ENCODE peak calls at places on chromosome 5, in five cellular contexts. S, N, W, A and R are unnamed samples.
A peak's percentile ranks its signal among the peaks of the same experiment; 100 is the strongest.

GRCh38 chr5:181052928-181053759 is 13.1 kb downstream of the BTNL9 start:
- DNase-seq in S (peak; percentile 20), N (peak; percentile 56), W (peak; percentile 62), A (no peak), R (peak; percentile 45)

GRCh38 chr5:78243639-78244038 is 50.9 kb downstream of the AP3B1 start:
- DNase-seq in S (peak; percentile 27), N (no peak), W (no peak), A (peak; percentile 88), R (no peak)

GRCh38 chr5:18805376-18805775 is 1171.1 kb downstream of the TAF11L14 start:
- DNase-seq in S (no peak), N (no peak), W (no peak), A (no peak), R (no peak)

GRCh38 chr5:119355636-119356383 is at the start of gene TNFAIP8:
- DNase-seq in S (peak; percentile 69), N (peak; percentile 61), W (peak; percentile 74), A (peak; percentile 70), R (peak; percentile 75)

GRCh38 chr5:28807230-28807629 is 1768.8 kb upstream of the CDH9 start:
- DNase-seq in S (peak; percentile 56), N (no peak), W (no peak), A (no peak), R (no peak)

GRCh38 chr5:137834498-137834897 is 33.2 kb upstream of the MYOT start:
- DNase-seq in S (peak; percentile 36), N (no peak), W (no peak), A (no peak), R (no peak)

GRCh38 chr5:158456756-158457155 is 597.8 kb upstream of the CLINT1 start:
- DNase-seq in S (peak; percentile 71), N (no peak), W (no peak), A (peak; percentile 94), R (no peak)

GRCh38 chr5:110413856-110414255 is 312.6 kb downstream of the TMEM232 start:
- DNase-seq in S (no peak), N (no peak), W (no peak), A (no peak), R (no peak)

GRCh38 chr5:83417884-83418283 is 53.7 kb upstream of the VCAN start:
- DNase-seq in S (no peak), N (no peak), W (no peak), A (no peak), R (no peak)

GRCh38 chr5:6222121-6222520 is 156.2 kb downstream of the MED10 start:
- DNase-seq in S (no peak), N (no peak), W (no peak), A (no peak), R (no peak)

GRCh38 chr5:84393969-84394368 is 9.3 kb upstream of the EDIL3 start:
- DNase-seq in S (peak; percentile 89), N (no peak), W (no peak), A (peak; percentile 88), R (no peak)

GRCh38 chr5:14008819-14009311 is 64.4 kb upstream of the DNAH5 start:
- DNase-seq in S (peak; percentile 96), N (no peak), W (no peak), A (peak; percentile 85), R (no peak)

GRCh38 chr5:1182633-1183423 is 18.6 kb upstream of the SLC6A19 start:
- DNase-seq in S (no peak), N (peak; percentile 86), W (no peak), A (no peak), R (peak; percentile 74)

GRCh38 chr5:6710078-6710477 is 3.2 kb upstream of the TENT4A start:
- DNase-seq in S (peak; percentile 64), N (no peak), W (no peak), A (no peak), R (no peak)

GRCh38 chr5:61706751-61707150 is 374.7 kb downstream of the ZSWIM6 start:
- DNase-seq in S (no peak), N (no peak), W (no peak), A (no peak), R (no peak)

GRCh38 chr5:181224390-181225234 is 1.5 kb downstream of the TRIM41 start:
- DNase-seq in S (no peak), N (peak; percentile 53), W (no peak), A (no peak), R (peak; percentile 31)

GRCh38 chr5:127586811-127587210 is 62.1 kb upstream of the CTXN3 start:
- DNase-seq in S (no peak), N (no peak), W (no peak), A (no peak), R (no peak)

GRCh38 chr5:127588368-127588767 is 60.5 kb upstream of the CTXN3 start:
- DNase-seq in S (no peak), N (no peak), W (no peak), A (no peak), R (no peak)

GRCh38 chr5:127585661-127586060 is 63.2 kb upstream of the CTXN3 start:
- DNase-seq in S (no peak), N (no peak), W (no peak), A (no peak), R (no peak)

GRCh38 chr5:127587246-127587917 is 61.5 kb upstream of the CTXN3 start:
- DNase-seq in S (no peak), N (no peak), W (no peak), A (no peak), R (no peak)

DNA sequence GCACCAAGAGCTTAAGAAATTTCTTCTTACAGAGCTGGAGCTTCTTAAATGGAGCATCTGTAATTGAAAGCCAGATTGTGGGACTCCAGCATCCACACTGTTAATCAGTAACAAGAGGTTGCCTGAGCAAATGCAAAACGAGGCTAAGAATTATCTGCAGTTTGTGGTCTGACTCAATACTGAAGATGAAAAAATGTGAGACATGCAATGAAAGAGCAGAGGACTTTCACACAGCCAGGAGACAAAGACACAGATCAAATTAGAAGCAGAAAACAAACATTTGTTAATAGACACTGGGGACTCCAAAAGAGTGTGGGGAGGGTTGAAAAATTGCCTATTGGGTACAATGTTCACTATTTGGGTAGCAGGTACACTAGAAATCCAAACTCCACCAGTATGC is 62.5 kb upstream of the CTXN3 start:
- DNase-seq in S (no peak), N (no peak), W (no peak), A (no peak), R (no peak)
- TF ChIP-seq CTCF in S (no peak), N (no peak), W (no peak), A (no peak), R (no peak)

GRCh38 chr5:76718381-76718832 is 2.5 kb downstream of the F2R start:
- DNase-seq in S (no peak), N (no peak), W (no peak), A (peak; percentile 62), R (no peak)
- H3K4me3 ChIP-seq in S (no peak overlapping the region), N (peak overlapping the region; percentile 94), W (no peak overlapping the region), A (peak overlapping the region; percentile 89), R (no peak overlapping the region)

GRCh38 chr5:35919191-35919590 is 19.2 kb downstream of the CAPSL start:
- DNase-seq in S (peak; percentile 88), N (no peak), W (no peak), A (peak; percentile 95), R (no peak)
- H3K9me3 ChIP-seq in S (no peaks in the 10 kb centered on the region), N (no peaks in the 10 kb centered on the region), W (no peaks in the 10 kb centered on the region), A (peaks cover 4% of the 10 kb centered on the region), R (no peaks in the 10 kb centered on the region)

DNA sequence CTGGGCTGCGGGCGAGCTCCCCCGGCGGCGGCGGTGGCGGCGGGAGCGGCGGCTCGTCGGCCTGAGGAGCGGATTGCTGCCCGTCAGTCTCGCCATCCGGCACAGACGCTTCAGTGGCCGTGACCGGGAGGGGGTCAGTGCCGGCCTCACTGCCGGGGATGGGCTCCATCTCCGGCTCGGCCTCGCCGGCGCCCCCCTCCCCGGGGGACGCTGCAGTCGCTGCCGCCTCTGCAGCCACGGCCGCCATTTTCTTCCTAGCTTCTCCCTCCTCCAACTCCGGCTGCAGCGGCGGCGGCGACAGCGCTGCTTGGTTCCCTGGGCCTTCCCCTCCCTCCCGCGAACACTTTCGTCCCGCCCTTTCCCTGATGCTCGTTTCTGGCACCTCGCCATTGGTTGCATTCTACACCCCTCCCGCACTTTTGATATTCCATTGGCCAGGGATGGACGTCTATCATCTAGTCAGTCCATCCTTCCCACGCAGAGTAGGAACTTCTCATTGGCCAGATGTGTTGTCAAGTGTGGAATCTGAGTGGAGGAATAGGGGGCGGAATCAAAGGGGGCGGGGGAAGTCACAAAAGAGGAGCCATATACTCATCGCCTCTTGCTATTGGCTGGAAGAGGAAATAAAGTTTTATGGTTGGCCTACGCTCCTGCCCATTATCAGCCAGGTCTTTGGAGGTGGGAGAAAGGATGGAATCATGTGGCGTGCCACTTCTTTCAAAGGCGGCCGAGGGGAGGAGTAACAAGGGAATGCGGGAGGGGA is at the start of gene PWWP2A:
- DNase-seq in S (peak; percentile 100), N (peak; percentile 98), W (peak; percentile 100), A (peak; percentile 100), R (peak; percentile 98)
- TF ChIP-seq CTCF in S (no peak), N (peak; percentile 26), W (peak; percentile 39), A (peak; percentile 9), R (no peak)

GRCh38 chr5:165502893-165503696 is 1997.7 kb downstream of the MAT2B start:
- DNase-seq in S (no peak), N (no peak), W (no peak), A (peak; percentile 18), R (no peak)
- H3K4me3 ChIP-seq in S (peak overlapping the region; percentile 60), N (no peak overlapping the region), W (no peak overlapping the region), A (peak overlapping the region; percentile 37), R (no peak overlapping the region)

GRCh38 chr5:38843665-38844064 is 2.1 kb upstream of the OSMR start:
- DNase-seq in S (no peak), N (no peak), W (no peak), A (no peak), R (no peak)

GRCh38 chr5:38846379-38846967 is 661 bp downstream of the OSMR start:
- DNase-seq in S (no peak), N (no peak), W (no peak), A (peak; percentile 25), R (no peak)

GRCh38 chr5:38845555-38846378 is at the start of gene OSMR:
- DNase-seq in S (peak; percentile 98), N (peak; percentile 65), W (peak; percentile 72), A (peak; percentile 98), R (peak; percentile 64)

GRCh38 chr5:38847549-38848341 is 1.9 kb downstream of the OSMR start:
- DNase-seq in S (peak; percentile 41), N (no peak), W (no peak), A (peak; percentile 32), R (no peak)

DNA sequence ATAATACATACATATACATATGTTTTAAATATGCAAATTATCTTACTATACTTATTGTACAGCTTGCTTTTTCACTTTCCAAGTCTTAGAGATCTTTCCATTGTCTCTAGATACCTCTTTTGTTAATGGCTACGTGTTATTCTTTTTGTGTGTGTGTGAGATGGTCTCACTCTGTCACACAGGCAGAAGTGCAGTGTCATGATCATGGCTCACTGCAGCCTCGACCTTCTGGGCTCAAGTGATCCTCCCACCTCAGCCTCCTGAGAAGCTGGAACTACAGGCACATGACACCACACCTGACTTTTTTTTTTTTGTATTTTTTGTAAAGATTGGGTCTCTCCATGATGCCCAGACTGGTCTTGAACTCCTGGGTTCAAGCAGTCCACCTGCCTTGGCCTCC is 2.8 kb downstream of the OSMR start:
- DNase-seq in S (no peak), N (no peak), W (no peak), A (no peak), R (no peak)
- H3K9me3 ChIP-seq in S (peaks cover 4% of the 10 kb centered on the region), N (no peaks in the 10 kb centered on the region), W (no peaks in the 10 kb centered on the region), A (peaks cover 5% of the 10 kb centered on the region), R (peaks cover 2% of the 10 kb centered on the region)